ENCODE peak calls at places on chromosomes 5 and 9, in five cellular contexts. A is HCT116, R is thyroid gland, Y is tibial nerve, W is K562. K is an unnamed sample.

GRCh38 chr9:33202552-33203300 is 35.6 kb upstream of the B4GALT1 start:
- DNase-seq in A (no peak), R (peak; percentile 16), Y (peak; percentile 59), W (no peak), K (peak; percentile 48)

GRCh38 chr5:179264053-179264540 is 81.2 kb downstream of the ADAMTS2 start:
- DNase-seq in A (no peak), R (no peak), Y (no peak), W (no peak), K (peak; percentile 10)

GRCh38 chr5:170467000-170467707 is 36.7 kb upstream of the KCNIP1 start:
- DNase-seq in A (no peak), R (no peak), Y (no peak), W (no peak), K (no peak)

GRCh38 chr5:179439181-179439990 is 94.1 kb upstream of the ADAMTS2 start:
- DNase-seq in A (no peak), R (no peak), Y (no peak), W (no peak), K (no peak)

GRCh38 chr5:3538886-3539285 is 56.7 kb upstream of the IRX1 start:
- DNase-seq in A (no peak), R (no peak), Y (no peak), W (no peak), K (no peak)

GRCh38 chr9:110579763-110580255 is 268 bp upstream of the SVEP1 start:
- DNase-seq in A (no peak), R (no peak), Y (peak; percentile 52), W (no peak), K (peak; percentile 20)

GRCh38 chr5:162684145-162684544 is 616.6 kb downstream of the GABRG2 start:
- DNase-seq in A (no peak), R (no peak), Y (no peak), W (no peak), K (no peak)

GRCh38 chr5:123036391-123037103 is at the start of gene PPIC:
- DNase-seq in A (peak; percentile 64), R (peak; percentile 92), Y (peak; percentile 51), W (peak; percentile 73), K (peak; percentile 90)

GRCh38 chr5:98173334-98173733 is 600.1 kb upstream of the RGMB start:
- DNase-seq in A (no peak), R (no peak), Y (no peak), W (no peak), K (no peak)

GRCh38 chr5:32390819-32391591 is 53.5 kb downstream of the ZFR start:
- DNase-seq in A (peak; percentile 7), R (no peak), Y (no peak), W (peak; percentile 33), K (no peak)

GRCh38 chr5:115109840-115110239 is 59.9 kb downstream of the TRIM36 start:
- DNase-seq in A (no peak), R (no peak), Y (no peak), W (no peak), K (no peak)

GRCh38 chr5:98424681-98425454 is 348.6 kb upstream of the RGMB start:
- DNase-seq in A (no peak), R (no peak), Y (peak; percentile 28), W (no peak), K (no peak)

GRCh38 chr9:27528278-27528885 is 1.2 kb downstream of the MOB3B start:
- DNase-seq in A (no peak), R (peak; percentile 77), Y (peak; percentile 82), W (peak; percentile 50), K (peak; percentile 89)

GRCh38 chr5:65100846-65101678 is 332.3 kb downstream of the CWC27 start:
- DNase-seq in A (peak; percentile 22), R (peak; percentile 72), Y (peak; percentile 70), W (peak; percentile 69), K (peak; percentile 82)

GRCh38 chr9:133149130-133150015 is 14.3 kb downstream of the GBGT1 start:
- DNase-seq in A (peak; percentile 89), R (peak; percentile 95), Y (peak; percentile 79), W (peak; percentile 98), K (peak; percentile 93)

GRCh38 chr9:93094294-93095204 is 1.5 kb upstream of the CARD19 start:
- DNase-seq in A (no peak), R (peak; percentile 60), Y (peak; percentile 54), W (no peak), K (peak; percentile 60)

GRCh38 chr9:69502671-69503301 is 169.4 kb downstream of the APBA1 start:
- DNase-seq in A (no peak), R (no peak), Y (no peak), W (no peak), K (no peak)

GRCh38 chr9:83544002-83544698 is 5.9 kb upstream of the FRMD3 start:
- DNase-seq in A (peak; percentile 42), R (peak; percentile 22), Y (no peak), W (peak; percentile 24), K (peak; percentile 48)

GRCh38 chr5:43073597-43074546 is 33.8 kb upstream of the ANXA2R start:
- DNase-seq in A (peak; percentile 32), R (no peak), Y (peak; percentile 39), W (peak; percentile 72), K (peak; percentile 45)

GRCh38 chr9:131080589-131080988 is 15.7 kb upstream of the AIF1L start:
- DNase-seq in A (no peak), R (no peak), Y (no peak), W (peak; percentile 64), K (no peak)

GRCh38 chr5:16654647-16655334 is 38.0 kb upstream of the RETREG1 start:
- DNase-seq in A (no peak), R (no peak), Y (no peak), W (no peak), K (no peak)

GRCh38 chr5:108798866-108799265 is 51.2 kb downstream of the FER start:
- DNase-seq in A (no peak), R (no peak), Y (no peak), W (no peak), K (no peak)

GRCh38 chr5:123285122-123286011 is 137.8 kb downstream of the CEP120 start:
- DNase-seq in A (no peak), R (no peak), Y (no peak), W (no peak), K (peak; percentile 39)

GRCh38 chr5:18465833-18466681 is 831.8 kb downstream of the TAF11L14 start:
- DNase-seq in A (no peak), R (peak; percentile 67), Y (peak; percentile 88), W (peak; percentile 23), K (peak; percentile 91)

GRCh38 chr9:78601957-78602565 is 305.1 kb downstream of the PSAT1 start:
- DNase-seq in A (peak; percentile 22), R (peak; percentile 10), Y (peak; percentile 20), W (peak; percentile 7), K (peak; percentile 48)

GRCh38 chr5:32076699-32077695 is 97.1 kb downstream of the GOLPH3 start:
- DNase-seq in A (peak; percentile 34), R (peak; percentile 87), Y (peak; percentile 87), W (peak; percentile 44), K (peak; percentile 75)

GRCh38 chr5:150460781-150461180 is 11.2 kb upstream of the RPS14 start:
- DNase-seq in A (no peak), R (no peak), Y (no peak), W (no peak), K (no peak)

GRCh38 chr5:17190242-17190778 is 27.1 kb upstream of the BASP1 start:
- DNase-seq in A (peak; percentile 46), R (peak; percentile 17), Y (peak; percentile 77), W (peak; percentile 19), K (peak; percentile 54)

GRCh38 chr9:109906766-109907382 is 126.9 kb downstream of the PALM2AKAP2 start:
- DNase-seq in A (no peak), R (no peak), Y (no peak), W (no peak), K (no peak)

GRCh38 chr9:77598510-77598909 is 49.6 kb downstream of the GNA14 start:
- DNase-seq in A (no peak), R (peak; percentile 13), Y (no peak), W (no peak), K (no peak)

GRCh38 chr9:77598961-77599360 is 49.2 kb downstream of the GNA14 start:
- DNase-seq in A (no peak), R (no peak), Y (no peak), W (no peak), K (no peak)

GRCh38 chr9:77600810-77601209 is 47.3 kb downstream of the GNA14 start:
- DNase-seq in A (no peak), R (no peak), Y (no peak), W (no peak), K (peak; percentile 28)

GRCh38 chr9:77601476-77602056 is 46.6 kb downstream of the GNA14 start:
- DNase-seq in A (no peak), R (no peak), Y (no peak), W (no peak), K (no peak)

GRCh38 chr9:77599492-77599891 is 48.6 kb downstream of the GNA14 start:
- DNase-seq in A (no peak), R (no peak), Y (no peak), W (no peak), K (no peak)
- H3K27ac ChIP-seq in A (no peak overlapping the region), R (no peak overlapping the region), Y (no peak overlapping the region), W (no peak overlapping the region), K (no peak overlapping the region)

GRCh38 chr9:129810116-129810515 is 7.1 kb downstream of the TOR1B start:
- DNase-seq in A (no peak), R (no peak), Y (no peak), W (no peak), K (no peak)
- TF ChIP-seq POLR2A in A (no peak), R (no peak), Y (no peak), W (no peak), K (no peak)

GRCh38 chr5:130549884-130550552 is 615.0 kb downstream of the HINT1 start:
- DNase-seq in A (peak; percentile 66), R (no peak), Y (no peak), W (no peak), K (no peak)
- H3K27ac ChIP-seq in A (peak overlapping the region; percentile 53), R (no peak overlapping the region), Y (no peak overlapping the region), W (no peak overlapping the region), K (no peak overlapping the region)

GRCh38 chr9:105842023-105842644 is 147.8 kb downstream of the TMEM38B start:
- DNase-seq in A (peak; percentile 18), R (no peak), Y (no peak), W (peak; percentile 55), K (peak; percentile 62)
- TF ChIP-seq POLR2A in A (no peak), R (no peak), Y (no peak), W (no peak), K (no peak)

DNA sequence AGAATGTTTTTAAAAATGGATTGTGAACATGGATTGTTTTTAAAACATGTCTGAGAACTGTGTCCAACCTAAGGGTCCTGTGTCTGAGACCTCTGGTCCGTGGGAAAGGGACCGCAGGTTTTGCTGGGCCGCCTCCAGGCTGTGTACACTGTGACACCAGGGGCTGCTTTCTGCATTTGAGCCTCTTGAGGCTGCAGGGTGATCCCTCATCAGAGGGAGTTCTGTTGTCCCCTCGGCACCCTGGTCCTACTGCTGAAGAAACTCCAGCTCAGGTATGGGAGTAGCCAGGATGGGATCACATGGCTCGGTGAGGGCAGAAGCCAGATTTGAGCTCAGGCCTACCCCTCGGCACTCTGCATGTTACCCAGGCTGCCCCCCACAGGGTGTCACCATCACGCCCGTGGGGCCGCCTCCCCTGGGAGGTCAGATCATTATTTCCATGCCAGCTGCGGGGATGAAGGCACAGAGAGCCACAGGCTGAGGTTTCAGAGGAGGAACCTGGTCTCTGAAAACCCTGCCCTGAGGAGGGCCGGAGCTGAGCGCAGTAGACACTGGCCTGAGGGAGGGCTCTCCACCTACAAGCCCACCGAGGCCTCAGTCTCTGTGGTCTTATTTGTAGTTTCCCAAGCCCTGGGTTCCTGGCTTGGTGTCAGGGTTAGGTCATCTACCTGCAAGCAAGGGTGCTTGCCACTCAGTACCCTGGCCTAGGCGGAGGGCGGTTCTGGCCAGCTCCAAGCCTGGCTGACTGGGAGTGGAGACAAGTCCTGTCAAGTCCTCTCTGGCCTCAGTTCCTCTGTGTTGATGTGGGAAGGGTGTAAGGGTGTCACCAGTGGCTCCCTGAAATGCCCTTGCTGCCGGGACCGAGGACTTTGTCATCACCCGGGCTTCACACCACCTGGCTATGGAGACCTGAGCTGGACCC is 2.8 kb downstream of the PRR7 start:
- DNase-seq in A (no peak), R (no peak), Y (no peak), W (no peak), K (no peak)
- H3K27ac ChIP-seq in A (peak overlapping the region; percentile 95), R (no peak overlapping the region), Y (peak overlapping the region; percentile 4), W (no peak overlapping the region), K (no peak overlapping the region)